ENCODE peak calls at places on chromosomes 16 and 17, in seven cellular contexts. One of them, this sample, is unnamed. For H3K36me3, the result is how much of the 10 kb centered on the place peaks cover.

GRCh38 chr16:47848481-47849109 is 307.2 kb downstream of the ABCC12 start:
- DNase-seq in brain microvascular endothelial cell: peak
- DNase-seq in PC-3: peak
- DNase-seq in psoas muscle: no peak
- DNase-seq in CD8-positive, alpha-beta T cell: no peak
- DNase-seq in PC-9: no peak
- DNase-seq in cardiac muscle cell: peak
- DNase-seq in this sample: no peak

GRCh38 chr17:3639981-3640596 is 3.5 kb downstream of the CTNS start:
- DNase-seq in PC-3: no peak
- DNase-seq in PC-9: no peak
- DNase-seq in brain microvascular endothelial cell: peak
- DNase-seq in CD8-positive, alpha-beta T cell: no peak
- DNase-seq in cardiac muscle cell: peak
- DNase-seq in psoas muscle: peak
- DNase-seq in this sample: no peak

GRCh38 chr16:76108460-76108859 is 168.7 kb upstream of the CNTNAP4 start:
- DNase-seq in brain microvascular endothelial cell: no peak
- DNase-seq in PC-9: no peak
- DNase-seq in cardiac muscle cell: no peak
- DNase-seq in psoas muscle: no peak
- DNase-seq in CD8-positive, alpha-beta T cell: no peak
- DNase-seq in PC-3: no peak
- DNase-seq in this sample: no peak

GRCh38 chr17:74192950-74193781 is 10.3 kb upstream of the RPL38 start:
- DNase-seq in PC-3: peak
- DNase-seq in brain microvascular endothelial cell: no peak
- DNase-seq in CD8-positive, alpha-beta T cell: no peak
- DNase-seq in cardiac muscle cell: no peak
- DNase-seq in PC-9: no peak
- DNase-seq in psoas muscle: peak
- DNase-seq in this sample: no peak

GRCh38 chr17:8892338-8892690 is 24.8 kb upstream of the PIK3R6 start:
- DNase-seq in PC-9: no peak
- DNase-seq in cardiac muscle cell: no peak
- DNase-seq in brain microvascular endothelial cell: peak
- DNase-seq in psoas muscle: no peak
- DNase-seq in PC-3: no peak
- DNase-seq in CD8-positive, alpha-beta T cell: no peak
- DNase-seq in this sample: no peak

GRCh38 chr16:69520413-69520799 is 45.4 kb upstream of the NFAT5 start:
- DNase-seq in cardiac muscle cell: no peak
- DNase-seq in CD8-positive, alpha-beta T cell: no peak
- DNase-seq in psoas muscle: no peak
- DNase-seq in brain microvascular endothelial cell: no peak
- DNase-seq in PC-9: no peak
- DNase-seq in PC-3: no peak
- DNase-seq in this sample: no peak

GRCh38 chr16:89733792-89734191 is 12.5 kb downstream of the ZNF276 start:
- DNase-seq in CD8-positive, alpha-beta T cell: no peak
- DNase-seq in PC-9: peak
- DNase-seq in PC-3: no peak
- DNase-seq in psoas muscle: no peak
- DNase-seq in brain microvascular endothelial cell: no peak
- DNase-seq in cardiac muscle cell: no peak
- DNase-seq in this sample: no peak

GRCh38 chr16:70475054-70475871 is 20.9 kb downstream of the FCSK start:
- DNase-seq in CD8-positive, alpha-beta T cell: no peak
- DNase-seq in brain microvascular endothelial cell: no peak
- DNase-seq in cardiac muscle cell: no peak
- DNase-seq in PC-3: no peak
- DNase-seq in psoas muscle: no peak
- DNase-seq in PC-9: no peak
- DNase-seq in this sample: no peak

GRCh38 chr17:49598918-49599317 is 23.2 kb downstream of the NXPH3 start:
- DNase-seq in cardiac muscle cell: no peak
- DNase-seq in PC-9: no peak
- DNase-seq in psoas muscle: no peak
- DNase-seq in CD8-positive, alpha-beta T cell: no peak
- DNase-seq in brain microvascular endothelial cell: no peak
- DNase-seq in PC-3: no peak
- DNase-seq in this sample: no peak

GRCh38 chr17:869567-870530 is 87.7 kb downstream of the MRM3 start:
- DNase-seq in psoas muscle: peak
- DNase-seq in CD8-positive, alpha-beta T cell: no peak
- DNase-seq in cardiac muscle cell: peak
- DNase-seq in PC-3: peak
- DNase-seq in brain microvascular endothelial cell: peak
- DNase-seq in PC-9: no peak
- DNase-seq in this sample: no peak

GRCh38 chr17:6070895-6071511 is 824 bp downstream of the WSCD1 start:
- DNase-seq in brain microvascular endothelial cell: no peak
- DNase-seq in CD8-positive, alpha-beta T cell: no peak
- DNase-seq in PC-3: peak
- DNase-seq in cardiac muscle cell: no peak
- DNase-seq in PC-9: no peak
- DNase-seq in psoas muscle: no peak
- DNase-seq in this sample: no peak

GRCh38 chr17:7439462-7440112 is at the start of gene FGF11:
- DNase-seq in PC-3: no peak
- DNase-seq in CD8-positive, alpha-beta T cell: peak
- DNase-seq in brain microvascular endothelial cell: no peak
- DNase-seq in psoas muscle: no peak
- DNase-seq in PC-9: no peak
- DNase-seq in cardiac muscle cell: no peak
- DNase-seq in this sample: no peak

GRCh38 chr16:88596477-88596876 is 26.3 kb downstream of the ZC3H18 start:
- DNase-seq in PC-9: no peak
- DNase-seq in PC-3: no peak
- DNase-seq in brain microvascular endothelial cell: no peak
- DNase-seq in CD8-positive, alpha-beta T cell: no peak
- DNase-seq in cardiac muscle cell: peak
- DNase-seq in psoas muscle: peak
- DNase-seq in this sample: no peak

GRCh38 chr16:66522816-66523590 is 26.9 kb downstream of the TK2 start:
- DNase-seq in cardiac muscle cell: no peak
- DNase-seq in PC-3: no peak
- DNase-seq in PC-9: no peak
- DNase-seq in psoas muscle: no peak
- DNase-seq in brain microvascular endothelial cell: no peak
- DNase-seq in CD8-positive, alpha-beta T cell: no peak
- DNase-seq in this sample: no peak

GRCh38 chr17:50190278-50191069 is 11.0 kb downstream of the COL1A1 start:
- DNase-seq in psoas muscle: no peak
- DNase-seq in CD8-positive, alpha-beta T cell: peak
- DNase-seq in PC-3: no peak
- DNase-seq in PC-9: no peak
- DNase-seq in brain microvascular endothelial cell: no peak
- DNase-seq in cardiac muscle cell: peak
- DNase-seq in this sample: no peak

GRCh38 chr16:86914850-86915717 is 336.7 kb downstream of the FOXL1 start:
- DNase-seq in brain microvascular endothelial cell: no peak
- DNase-seq in cardiac muscle cell: no peak
- DNase-seq in CD8-positive, alpha-beta T cell: no peak
- DNase-seq in PC-9: no peak
- DNase-seq in PC-3: no peak
- DNase-seq in psoas muscle: no peak
- DNase-seq in this sample: no peak

GRCh38 chr17:44960654-44961053 is 7.4 kb downstream of the C1QL1 start:
- DNase-seq in CD8-positive, alpha-beta T cell: no peak
- DNase-seq in cardiac muscle cell: no peak
- DNase-seq in PC-9: peak
- DNase-seq in psoas muscle: no peak
- DNase-seq in brain microvascular endothelial cell: no peak
- DNase-seq in PC-3: peak
- DNase-seq in this sample: no peak

DNA sequence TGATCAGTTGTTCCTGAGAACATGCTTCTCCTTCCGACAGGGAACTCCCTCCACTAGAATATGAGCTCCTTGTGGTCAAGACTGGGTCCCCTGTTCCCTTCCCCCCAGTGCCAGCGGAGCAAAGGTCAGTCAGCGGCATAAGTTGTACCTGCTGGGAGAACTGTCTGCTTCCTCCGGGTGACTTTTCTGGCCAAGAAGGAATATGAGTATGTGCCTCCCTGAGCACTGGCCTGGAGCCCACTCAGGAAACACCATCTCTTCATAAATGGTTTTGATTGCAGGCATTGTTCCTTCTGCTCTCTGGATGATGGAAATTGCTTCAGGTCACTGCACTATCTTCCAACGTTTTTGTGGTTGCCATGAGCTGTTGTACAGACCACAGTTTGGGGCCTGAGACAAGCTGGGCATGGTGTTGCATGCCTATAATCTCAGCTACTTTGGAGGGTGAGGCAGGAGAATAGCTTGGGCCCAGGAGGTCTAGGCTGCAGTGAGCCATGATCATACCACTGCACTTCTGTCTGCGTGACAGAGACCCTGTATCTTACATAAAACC is 2.9 kb upstream of the P4HB start:
- DNase-seq in CD8-positive, alpha-beta T cell: no peak
- DNase-seq in cardiac muscle cell: peak
- DNase-seq in PC-9: no peak
- DNase-seq in brain microvascular endothelial cell: no peak
- DNase-seq in PC-3: no peak
- DNase-seq in psoas muscle: no peak
- DNase-seq in this sample: no peak
- H3K36me3 ChIP-seq in CD8-positive, alpha-beta T cell: under half
- H3K36me3 ChIP-seq in cardiac muscle cell: under half
- H3K36me3 ChIP-seq in PC-9: under half
- H3K36me3 ChIP-seq in brain microvascular endothelial cell: under half
- H3K36me3 ChIP-seq in PC-3: under half
- H3K36me3 ChIP-seq in psoas muscle: under half
- H3K36me3 ChIP-seq in this sample: under half

GRCh38 chr17:77206125-77206523 is 65.4 kb downstream of the SEC14L1 start:
- DNase-seq in PC-9: no peak
- DNase-seq in CD8-positive, alpha-beta T cell: no peak
- DNase-seq in brain microvascular endothelial cell: no peak
- DNase-seq in cardiac muscle cell: no peak
- DNase-seq in psoas muscle: no peak
- DNase-seq in PC-3: no peak
- DNase-seq in this sample: no peak

GRCh38 chr17:77205396-77206124 is 64.8 kb downstream of the SEC14L1 start:
- DNase-seq in cardiac muscle cell: no peak
- DNase-seq in PC-9: no peak
- DNase-seq in PC-3: no peak
- DNase-seq in CD8-positive, alpha-beta T cell: no peak
- DNase-seq in psoas muscle: no peak
- DNase-seq in brain microvascular endothelial cell: no peak
- DNase-seq in this sample: no peak

GRCh38 chr17:77203436-77203835 is 62.7 kb downstream of the SEC14L1 start:
- DNase-seq in psoas muscle: no peak
- DNase-seq in PC-9: no peak
- DNase-seq in cardiac muscle cell: no peak
- DNase-seq in PC-3: no peak
- DNase-seq in brain microvascular endothelial cell: no peak
- DNase-seq in CD8-positive, alpha-beta T cell: no peak
- DNase-seq in this sample: no peak

GRCh38 chr17:77204531-77204930 is 63.8 kb downstream of the SEC14L1 start:
- DNase-seq in PC-9: no peak
- DNase-seq in CD8-positive, alpha-beta T cell: no peak
- DNase-seq in cardiac muscle cell: no peak
- DNase-seq in psoas muscle: no peak
- DNase-seq in PC-3: no peak
- DNase-seq in brain microvascular endothelial cell: no peak
- DNase-seq in this sample: no peak

DNA sequence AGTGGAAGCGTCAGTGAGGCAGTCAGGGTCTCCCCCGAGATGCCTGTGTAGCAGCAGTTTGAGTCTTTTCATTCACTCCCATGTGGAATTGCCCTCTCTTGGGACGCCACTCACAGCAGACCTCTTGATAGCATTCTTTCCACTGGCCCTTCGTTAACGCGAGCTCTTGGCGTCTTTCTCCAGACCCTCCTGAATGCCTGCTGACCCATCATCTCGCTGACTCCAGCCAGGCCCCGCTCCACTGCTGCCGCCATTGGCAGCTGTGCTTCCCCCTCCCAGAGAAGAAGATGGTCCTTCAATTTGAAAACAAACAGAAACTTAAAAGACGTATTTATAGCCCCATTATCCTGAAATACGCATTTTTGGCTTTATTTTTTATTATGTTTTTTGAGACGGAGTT is 63.1 kb downstream of the SEC14L1 start:
- DNase-seq in psoas muscle: no peak
- DNase-seq in PC-3: no peak
- DNase-seq in cardiac muscle cell: no peak
- DNase-seq in PC-9: no peak
- DNase-seq in CD8-positive, alpha-beta T cell: no peak
- DNase-seq in brain microvascular endothelial cell: no peak
- DNase-seq in this sample: no peak
- H3K36me3 ChIP-seq in psoas muscle: half or more
- H3K36me3 ChIP-seq in PC-3: half or more
- H3K36me3 ChIP-seq in cardiac muscle cell: under half
- H3K36me3 ChIP-seq in PC-9: under half
- H3K36me3 ChIP-seq in CD8-positive, alpha-beta T cell: under half
- H3K36me3 ChIP-seq in brain microvascular endothelial cell: half or more
- H3K36me3 ChIP-seq in this sample: half or more

GRCh38 chr16:23615805-23616204 is 19.7 kb upstream of the NDUFAB1 start:
- DNase-seq in CD8-positive, alpha-beta T cell: no peak
- DNase-seq in brain microvascular endothelial cell: no peak
- DNase-seq in cardiac muscle cell: no peak
- DNase-seq in psoas muscle: no peak
- DNase-seq in PC-3: peak
- DNase-seq in PC-9: no peak
- DNase-seq in this sample: no peak
- H3K36me3 ChIP-seq in CD8-positive, alpha-beta T cell: under half
- H3K36me3 ChIP-seq in brain microvascular endothelial cell: under half
- H3K36me3 ChIP-seq in cardiac muscle cell: under half
- H3K36me3 ChIP-seq in psoas muscle: half or more
- H3K36me3 ChIP-seq in PC-3: under half
- H3K36me3 ChIP-seq in PC-9: under half
- H3K36me3 ChIP-seq in this sample: under half

GRCh38 chr17:61847659-61848058 is 15.7 kb downstream of the BRIP1 start:
- DNase-seq in brain microvascular endothelial cell: no peak
- DNase-seq in PC-3: no peak
- DNase-seq in CD8-positive, alpha-beta T cell: no peak
- DNase-seq in psoas muscle: no peak
- DNase-seq in PC-9: no peak
- DNase-seq in cardiac muscle cell: no peak
- DNase-seq in this sample: no peak
- H3K36me3 ChIP-seq in brain microvascular endothelial cell: under half
- H3K36me3 ChIP-seq in PC-3: under half
- H3K36me3 ChIP-seq in CD8-positive, alpha-beta T cell: under half
- H3K36me3 ChIP-seq in psoas muscle: under half
- H3K36me3 ChIP-seq in PC-9: under half
- H3K36me3 ChIP-seq in cardiac muscle cell: under half
- H3K36me3 ChIP-seq in this sample: under half

This sample was measured in right atrium auricular region.